ENCODE peak calls at places on chromosomes 13 and 19, in five cellular contexts. W is heart right ventricle, R is PC-3, T is endodermal cell, M is fibroblast of lung. Z is an unnamed sample.

GRCh38 chr13:45705145-45705695 is 3.1 kb downstream of the CBY2 start:
- DNase-seq in W (no peak), R (no peak), T (no peak), M (no peak), Z (no peak)

GRCh38 chr19:50646074-50646807 is 3.0 kb upstream of the C19orf81 start:
- DNase-seq in W (no peak), R (peak), T (no peak), M (peak), Z (no peak)

GRCh38 chr19:46776927-46777911 is 11.2 kb downstream of the SLC1A5 start:
- DNase-seq in W (no peak), R (no peak), T (peak), M (no peak), Z (no peak)

GRCh38 chr19:45144431-45145269 is 16.1 kb downstream of the NKPD1 start:
- DNase-seq in W (no peak), R (no peak), T (no peak), M (no peak), Z (no peak)

GRCh38 chr19:48484247-48484893 is 15.2 kb downstream of the CYTH2 start:
- DNase-seq in W (no peak), R (no peak), T (no peak), M (no peak), Z (no peak)

GRCh38 chr19:12163841-12164240 is 945 bp downstream of the ZNF136 start:
- DNase-seq in W (no peak), R (peak), T (no peak), M (peak), Z (no peak)

GRCh38 chr13:75978815-75979214 is 342.7 kb downstream of the LMO7 start:
- DNase-seq in W (no peak), R (peak), T (no peak), M (no peak), Z (no peak)

GRCh38 chr13:113726961-113727411 is 32.0 kb upstream of the TMEM255B start:
- DNase-seq in W (no peak), R (peak), T (no peak), M (peak), Z (no peak)

GRCh38 chr19:41870401-41870873 is 6.6 kb upstream of the CD79A start:
- DNase-seq in W (no peak), R (peak), T (peak), M (peak), Z (no peak)

GRCh38 chr19:13931582-13932378 is 6.4 kb downstream of the PODNL1 start:
- DNase-seq in W (no peak), R (no peak), T (no peak), M (no peak), Z (no peak)

GRCh38 chr19:4233282-4233853 is 4.0 kb downstream of the EBI3 start:
- DNase-seq in W (no peak), R (peak), T (peak), M (no peak), Z (no peak)

GRCh38 chr19:54114340-54114826 is 1.1 kb downstream of the TFPT start:
- DNase-seq in W (peak), R (peak), T (peak), M (peak), Z (no peak)

GRCh38 chr19:44212865-44213346 is 574 bp downstream of the ZNF227 start:
- DNase-seq in W (peak), R (peak), T (peak), M (peak), Z (no peak)

GRCh38 chr13:46207828-46208227 is 3.9 kb upstream of the LRRC63 start:
- DNase-seq in W (no peak), R (no peak), T (no peak), M (no peak), Z (no peak)

GRCh38 chr19:7793493-7793892 is 30.4 kb downstream of the CLEC4M start:
- DNase-seq in W (no peak), R (no peak), T (no peak), M (no peak), Z (no peak)

GRCh38 chr19:49400034-49400433 is 12.0 kb downstream of the KASH5 start:
- DNase-seq in W (no peak), R (no peak), T (no peak), M (no peak), Z (no peak)

GRCh38 chr19:11347546-11347945 is 1.2 kb downstream of the CCDC159 start:
- DNase-seq in W (no peak), R (peak), T (no peak), M (no peak), Z (no peak)

GRCh38 chr19:38837656-38838121 is 6.1 kb upstream of the ECH1 start:
- DNase-seq in W (no peak), R (peak), T (no peak), M (peak), Z (no peak)

GRCh38 chr13:75481176-75482069 is 546 bp downstream of the TBC1D4 start:
- DNase-seq in W (peak), R (peak), T (peak), M (peak), Z (no peak)

GRCh38 chr19:35213678-35214632 is 14.6 kb downstream of the FAM187B start:
- DNase-seq in W (peak), R (peak), T (peak), M (peak), Z (peak)

GRCh38 chr13:42114912-42115311 is 66.5 kb downstream of the DGKH start:
- DNase-seq in W (no peak), R (peak), T (no peak), M (no peak), Z (no peak)
- H3K4me3 ChIP-seq in W (no peak), R (no peak), T (no peak), M (no peak), Z (no peak)

GRCh38 chr19:29015569-29015968 is 197.4 kb downstream of the UQCRFS1 start:
- DNase-seq in W (no peak), R (no peak), T (no peak), M (no peak), Z (no peak)

GRCh38 chr19:29016353-29016752 is 196.6 kb downstream of the UQCRFS1 start:
- DNase-seq in W (no peak), R (no peak), T (no peak), M (no peak), Z (no peak)

GRCh38 chr19:29013988-29014387 is 199.0 kb downstream of the UQCRFS1 start:
- DNase-seq in W (no peak), R (no peak), T (no peak), M (no peak), Z (no peak)

GRCh38 chr19:29013325-29013724 is 199.6 kb downstream of the UQCRFS1 start:
- DNase-seq in W (no peak), R (no peak), T (peak), M (no peak), Z (no peak)

DNA sequence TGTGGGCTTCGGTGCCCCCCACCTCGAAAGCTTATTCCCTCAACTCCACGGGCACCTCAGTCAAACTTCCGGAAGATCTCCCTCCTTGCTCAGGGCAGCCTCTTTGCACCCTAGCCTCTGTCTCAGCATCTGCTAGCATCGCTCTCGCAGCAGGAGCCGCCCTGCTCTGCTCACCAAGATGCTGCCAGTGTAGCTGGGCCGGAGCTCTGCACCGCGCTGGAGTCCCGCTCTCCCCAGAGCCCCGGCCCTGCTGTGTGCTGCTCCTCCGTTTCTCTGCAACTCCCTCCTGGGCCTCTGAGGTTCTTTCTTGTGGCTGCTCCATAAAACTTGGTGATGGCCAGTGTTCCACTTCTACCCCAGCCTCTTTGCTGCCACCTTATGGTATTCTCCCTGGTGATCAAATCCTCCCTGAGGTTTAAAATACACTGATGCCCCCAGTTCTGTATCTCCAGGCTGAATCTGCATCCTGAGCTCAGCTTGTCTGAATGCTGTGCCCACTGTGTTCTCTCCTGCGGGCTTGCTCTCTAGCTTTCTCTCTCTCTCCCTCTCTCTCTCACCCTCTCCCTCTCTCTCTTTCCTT is 198.0 kb downstream of the UQCRFS1 start:
- DNase-seq in W (no peak), R (no peak), T (peak), M (no peak), Z (no peak)
- TF ChIP-seq CTCF in W (no peak), R (no peak), T (peak), M (no peak), Z (no peak)

DNA sequence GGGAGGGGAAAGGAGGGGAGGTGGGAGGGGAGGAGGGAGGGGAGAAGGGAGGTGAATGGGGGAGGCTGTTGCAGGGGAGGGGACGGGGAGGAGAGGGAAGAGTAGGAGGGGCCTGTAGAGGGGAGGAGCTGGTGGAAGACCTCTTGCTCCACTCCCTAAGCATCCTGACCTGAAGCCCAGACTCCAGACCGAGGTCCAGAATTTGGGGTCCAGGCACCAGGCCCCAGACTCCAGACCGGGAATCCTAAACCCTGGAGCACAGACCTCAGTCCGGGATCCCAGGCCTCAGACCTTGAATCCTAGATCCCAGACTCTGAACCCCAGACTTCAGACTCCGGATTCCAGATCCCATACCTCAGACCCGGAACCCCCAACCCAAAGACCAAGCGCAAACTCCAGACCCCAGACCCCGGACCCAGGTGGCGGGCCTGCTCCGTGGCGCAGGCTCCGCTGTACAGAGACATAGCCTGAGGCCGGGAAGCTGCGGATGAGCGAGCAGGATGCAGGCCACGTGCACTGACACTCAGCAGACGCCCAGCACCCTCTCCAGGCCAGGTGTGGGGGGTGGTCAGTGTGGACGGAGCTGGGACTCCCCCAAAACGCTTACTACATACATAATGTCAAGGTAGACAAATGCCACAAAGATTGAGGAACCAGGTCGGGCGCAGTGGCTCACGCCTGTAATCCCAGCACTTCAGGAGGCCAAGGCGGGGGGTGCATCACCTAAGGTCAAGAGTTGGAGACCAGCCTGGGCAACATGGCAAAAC is 710 bp upstream of the BTBD2 start:
- DNase-seq in W (peak), R (peak), T (peak), M (peak), Z (no peak)
- H3K4me3 ChIP-seq in W (peak), R (no peak), T (no peak), M (no peak), Z (peak)

GRCh38 chr13:112576768-112577167 is 11.2 kb downstream of the TUBGCP3 start:
- DNase-seq in W (no peak), R (no peak), T (no peak), M (no peak), Z (no peak)

GRCh38 chr13:112582305-112582704 is 5.6 kb downstream of the TUBGCP3 start:
- DNase-seq in W (no peak), R (no peak), T (no peak), M (no peak), Z (no peak)

GRCh38 chr13:112579310-112579843 is 8.6 kb downstream of the TUBGCP3 start:
- DNase-seq in W (no peak), R (no peak), T (no peak), M (no peak), Z (no peak)

GRCh38 chr13:112580912-112581311 is 7.0 kb downstream of the TUBGCP3 start:
- DNase-seq in W (no peak), R (no peak), T (no peak), M (no peak), Z (no peak)

DNA sequence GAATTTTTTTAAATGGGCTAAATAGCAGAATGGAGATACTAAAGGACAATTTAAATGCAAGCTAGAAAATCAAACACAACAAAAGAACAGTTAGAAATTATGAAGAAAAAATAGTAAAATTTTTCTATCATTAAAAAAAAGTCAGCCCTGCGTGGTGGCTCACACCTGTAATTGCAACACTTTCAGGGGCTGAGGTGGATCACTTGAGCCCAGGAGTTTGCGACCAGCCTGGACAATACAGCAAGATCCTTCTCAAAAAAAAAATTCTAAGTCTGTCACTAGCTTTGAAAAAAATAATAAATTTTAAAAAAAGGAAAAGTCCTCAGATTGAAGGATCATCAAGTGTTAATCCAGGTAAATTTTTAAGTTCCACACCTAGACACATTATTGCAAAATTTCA is 7.7 kb downstream of the TUBGCP3 start:
- DNase-seq in W (no peak), R (no peak), T (no peak), M (no peak), Z (no peak)
- TF ChIP-seq CTCF in W (no peak), R (no peak), T (no peak), M (no peak), Z (no peak)

GRCh38 chr19:17268754-17269153 is 1.5 kb downstream of the BABAM1 start:
- DNase-seq in W (no peak), R (no peak), T (no peak), M (no peak), Z (no peak)
- H3K4me3 ChIP-seq in W (no peak), R (peak), T (peak), M (no peak), Z (no peak)

GRCh38 chr13:111393221-111393790 is 72.9 kb downstream of the TEX29 start:
- DNase-seq in W (no peak), R (no peak), T (peak), M (no peak), Z (no peak)
- TF ChIP-seq CTCF in W (no peak), R (no peak), T (no peak), M (no peak), Z (no peak)

GRCh38 chr13:109682534-109683244 is 103.7 kb downstream of the IRS2 start:
- DNase-seq in W (no peak), R (no peak), T (no peak), M (no peak), Z (no peak)

GRCh38 chr13:109687559-109688448 is 98.6 kb downstream of the IRS2 start:
- DNase-seq in W (no peak), R (no peak), T (no peak), M (no peak), Z (no peak)

GRCh38 chr13:109680930-109681329 is 105.5 kb downstream of the IRS2 start:
- DNase-seq in W (no peak), R (no peak), T (no peak), M (no peak), Z (no peak)

GRCh38 chr13:109684836-109685602 is 101.4 kb downstream of the IRS2 start:
- DNase-seq in W (peak), R (peak), T (no peak), M (peak), Z (peak)

DNA sequence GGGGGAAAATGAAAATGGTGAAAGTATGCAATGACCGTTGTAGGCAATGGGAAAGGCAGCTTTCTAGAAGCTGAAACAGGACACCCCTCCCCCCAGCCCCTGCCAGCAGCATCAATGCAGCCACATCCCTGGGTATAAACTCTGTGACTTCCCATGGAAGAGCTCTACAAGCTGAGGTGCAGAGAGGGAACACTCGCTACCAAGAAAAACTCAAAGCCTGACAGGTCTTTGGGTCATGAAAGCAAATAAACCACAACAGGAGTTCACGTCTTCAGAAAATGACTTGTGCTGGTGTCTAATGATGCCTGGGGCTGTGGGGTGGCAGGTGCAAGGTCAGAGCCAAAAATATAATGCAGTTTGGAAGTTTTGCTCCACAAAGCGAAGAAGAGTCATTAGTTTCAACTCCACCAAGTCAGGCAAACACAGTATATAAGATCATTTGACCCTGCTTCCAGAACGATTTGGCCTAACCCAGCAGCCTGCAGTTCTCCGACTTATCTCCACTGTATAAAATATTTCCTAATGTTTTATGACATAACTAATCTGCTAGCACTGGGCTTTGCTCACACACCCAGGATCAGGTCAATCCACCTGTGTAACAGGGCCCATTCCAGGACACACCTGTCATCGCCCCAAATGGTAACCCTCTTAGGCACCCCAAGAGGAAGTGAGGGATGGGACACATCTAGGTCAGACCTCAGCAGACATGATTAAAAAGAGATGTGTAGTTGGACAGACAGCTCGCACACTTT is 102.1 kb downstream of the IRS2 start:
- DNase-seq in W (no peak), R (no peak), T (no peak), M (no peak), Z (no peak)
- H3K4me3 ChIP-seq in W (peak), R (no peak), T (no peak), M (no peak), Z (no peak)

GRCh38 chr19:18894254-18895037 is 1.5 kb downstream of the CERS1 start:
- DNase-seq in W (no peak), R (no peak), T (no peak), M (peak), Z (peak)

GRCh38 chr19:18895828-18896341 is at the start of gene CERS1:
- DNase-seq in W (no peak), R (no peak), T (peak), M (peak), Z (no peak)

GRCh38 chr19:18893573-18894253 is 2.2 kb downstream of the CERS1 start:
- DNase-seq in W (no peak), R (no peak), T (no peak), M (no peak), Z (no peak)

GRCh38 chr19:18896421-18896841 is 473 bp upstream of the CERS1 start:
- DNase-seq in W (no peak), R (peak), T (peak), M (peak), Z (peak)

DNA sequence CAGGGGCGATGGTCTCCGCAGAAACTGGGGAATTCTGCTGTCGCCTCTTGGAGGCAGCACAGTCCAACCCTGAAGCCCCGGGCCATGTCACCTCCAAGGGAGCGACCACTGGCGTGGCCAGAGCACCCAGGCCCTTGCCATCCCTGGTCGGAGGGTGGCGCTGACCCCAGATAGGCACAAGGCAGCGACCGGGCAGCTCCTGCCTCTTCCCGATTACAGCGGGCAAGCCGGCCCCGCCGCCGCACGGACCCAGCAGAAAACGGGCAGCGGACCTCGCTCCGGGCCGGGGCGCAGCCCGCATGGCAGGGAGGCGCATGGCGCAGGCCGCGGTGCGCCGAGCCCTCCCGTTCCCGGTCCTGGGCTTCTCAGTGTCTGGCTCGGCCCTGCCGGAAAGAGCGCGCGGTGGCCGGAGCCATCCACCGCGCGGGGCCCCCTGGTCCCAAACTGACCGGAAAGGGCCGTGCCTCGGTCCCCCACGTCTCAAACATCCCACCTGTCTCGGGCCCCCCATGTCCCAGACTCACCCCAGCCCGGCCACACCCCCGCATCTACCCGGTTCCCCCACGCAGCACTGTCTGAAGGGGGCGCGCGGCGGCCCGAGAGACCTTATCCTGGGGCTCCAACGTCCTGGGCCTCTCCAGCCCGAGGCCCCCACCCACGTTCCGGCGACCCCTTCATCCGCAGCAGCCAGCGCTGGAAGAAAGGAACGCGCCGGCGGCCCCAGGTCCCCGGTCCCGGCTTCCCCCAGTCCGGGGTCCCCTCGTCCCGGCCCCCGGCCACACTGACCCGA is 725 bp downstream of the CERS1 start:
- DNase-seq in W (no peak), R (peak), T (peak), M (peak), Z (no peak)
- TF ChIP-seq CTCF in W (peak), R (peak), T (peak), M (no peak), Z (peak)

GRCh38 chr19:17948967-17949930 is 16.4 kb downstream of the CCDC124 start:
- DNase-seq in W (no peak), R (no peak), T (peak), M (no peak), Z (no peak)
- H3K4me3 ChIP-seq in W (peak), R (no peak), T (peak), M (no peak), Z (no peak)